ENCODE peak calls at places on chromosome 20, in five cellular contexts. A is lower lobe of right lung, T is HCT116, U is heart left ventricle, W is suprapubic skin. L is an unnamed sample.
A peak's percentile ranks its signal among the peaks of the same experiment; 100 is the strongest.

GRCh38 chr20:21103582-21104465 is 2.3 kb downstream of the LINC00237 start:
- DNase-seq in W (no peak), U (no peak), A (no peak), T (no peak), L (no peak)

GRCh38 chr20:23637282-23638221 is at the start of gene CST3:
- DNase-seq in W (peak; percentile 95), T (peak; percentile 68), U (peak; percentile 93), A (peak; percentile 94), L (peak; percentile 91)

GRCh38 chr20:57223648-57224489 is 42.6 kb downstream of the BMP7 start:
- DNase-seq in U (no peak), A (no peak), T (no peak), W (no peak), L (peak; percentile 31)

GRCh38 chr20:43916073-43916874 is 1.6 kb downstream of the TOX2 start:
- DNase-seq in T (no peak), A (no peak), W (no peak), U (no peak), L (no peak)

GRCh38 chr20:59576216-59576953 is 28.0 kb upstream of the PHACTR3 start:
- DNase-seq in W (peak; percentile 66), T (no peak), U (no peak), A (no peak), L (no peak)

GRCh38 chr20:4581838-4582237 is 139.9 kb upstream of the PRND start:
- DNase-seq in T (no peak), U (no peak), W (no peak), A (no peak), L (no peak)

GRCh38 chr20:11168026-11168425 is 494.2 kb upstream of the JAG1 start:
- DNase-seq in W (no peak), A (no peak), T (no peak), U (no peak), L (no peak)

GRCh38 chr20:53099851-53100250 is 127.7 kb downstream of the TSHZ2 start:
- DNase-seq in T (no peak), A (no peak), W (no peak), U (no peak), L (no peak)

GRCh38 chr20:1323830-1324597 is 4.9 kb downstream of the SDCBP2 start:
- DNase-seq in A (no peak), T (no peak), U (no peak), W (peak; percentile 53), L (peak; percentile 21)

GRCh38 chr20:12984863-12985262 is 23.9 kb upstream of the SPTLC3 start:
- DNase-seq in U (no peak), T (no peak), W (no peak), A (no peak), L (no peak)

GRCh38 chr20:35171753-35172433 is at the start of gene PROCR:
- DNase-seq in A (peak; percentile 82), U (peak; percentile 88), W (peak; percentile 92), T (peak; percentile 92), L (peak; percentile 91)

GRCh38 chr20:4545526-4545925 is 176.2 kb upstream of the PRND start:
- DNase-seq in W (no peak), T (no peak), A (no peak), U (no peak), L (no peak)

GRCh38 chr20:46118481-46119020 is 437 bp downstream of the CD40 start:
- DNase-seq in W (peak; percentile 45), T (no peak), A (peak; percentile 61), U (peak; percentile 49), L (peak; percentile 61)

GRCh38 chr20:56157530-56158203 is 90.9 kb upstream of the MC3R start:
- DNase-seq in W (no peak), A (no peak), T (no peak), U (no peak), L (no peak)

GRCh38 chr20:10445758-10446157 is 10.7 kb downstream of the SLX4IP start:
- DNase-seq in U (no peak), A (no peak), T (no peak), W (no peak), L (no peak)

GRCh38 chr20:12966468-12967085 is 42.2 kb upstream of the SPTLC3 start:
- DNase-seq in A (no peak), U (no peak), T (no peak), W (no peak), L (no peak)

GRCh38 chr20:61587910-61588309 is 335.8 kb downstream of the CDH4 start:
- DNase-seq in W (no peak), T (no peak), U (no peak), A (no peak), L (no peak)

GRCh38 chr20:32227316-32227715 is 19.6 kb downstream of the POFUT1 start:
- DNase-seq in T (no peak), U (no peak), W (no peak), A (no peak), L (no peak)
- H3K36me3 ChIP-seq in T (peaks cover 17% of the 10 kb centered on the region), U (peaks cover 82% of the 10 kb centered on the region), W (peaks cover 69% of the 10 kb centered on the region), A (peaks cover 70% of the 10 kb centered on the region), L (no peaks in the 10 kb centered on the region)

GRCh38 chr20:6036213-6036612 is 17.6 kb downstream of the LRRN4 start:
- DNase-seq in W (no peak), T (no peak), U (no peak), A (no peak), L (no peak)
- H3K36me3 ChIP-seq in W (peaks cover 69% of the 10 kb centered on the region), T (peaks cover 33% of the 10 kb centered on the region), U (peaks cover 86% of the 10 kb centered on the region), A (peaks cover 94% of the 10 kb centered on the region), L (no peaks in the 10 kb centered on the region)

GRCh38 chr20:36861875-36862801 is 13.8 kb upstream of the TLDC2 start:
- DNase-seq in A (peak; percentile 77), W (peak; percentile 93), T (peak; percentile 42), U (peak; percentile 91), L (peak; percentile 90)
- H3K36me3 ChIP-seq in A (peaks cover 5% of the 10 kb centered on the region), W (peaks cover 4% of the 10 kb centered on the region), T (no peaks in the 10 kb centered on the region), U (peaks cover 5% of the 10 kb centered on the region), L (no peaks in the 10 kb centered on the region)

GRCh38 chr20:17946040-17946439 is 22.6 kb downstream of the SNX5 start:
- DNase-seq in T (no peak), W (no peak), U (no peak), A (no peak), L (no peak)
- H3K36me3 ChIP-seq in T (peaks cover 93% of the 10 kb centered on the region), W (peaks cover 99% of the 10 kb centered on the region), U (peaks cover 100% of the 10 kb centered on the region), A (peaks cover 100% of the 10 kb centered on the region), L (no peaks in the 10 kb centered on the region)

GRCh38 chr20:63595416-63596127 is 21.5 kb upstream of the HELZ2 start:
- DNase-seq in W (no peak), U (no peak), A (peak; percentile 42), T (no peak), L (no peak)
- H3K36me3 ChIP-seq in W (peaks cover 60% of the 10 kb centered on the region), U (peaks cover 77% of the 10 kb centered on the region), A (peaks cover 86% of the 10 kb centered on the region), T (no peaks in the 10 kb centered on the region), L (no peaks in the 10 kb centered on the region)

GRCh38 chr20:36791862-36792261 is 18.3 kb upstream of the DSN1 start:
- DNase-seq in T (no peak), W (no peak), A (no peak), U (no peak), L (no peak)
- H3K36me3 ChIP-seq in T (peaks cover 18% of the 10 kb centered on the region), W (peaks cover 66% of the 10 kb centered on the region), A (peaks cover 76% of the 10 kb centered on the region), U (peaks cover 86% of the 10 kb centered on the region), L (no peaks in the 10 kb centered on the region)

DNA sequence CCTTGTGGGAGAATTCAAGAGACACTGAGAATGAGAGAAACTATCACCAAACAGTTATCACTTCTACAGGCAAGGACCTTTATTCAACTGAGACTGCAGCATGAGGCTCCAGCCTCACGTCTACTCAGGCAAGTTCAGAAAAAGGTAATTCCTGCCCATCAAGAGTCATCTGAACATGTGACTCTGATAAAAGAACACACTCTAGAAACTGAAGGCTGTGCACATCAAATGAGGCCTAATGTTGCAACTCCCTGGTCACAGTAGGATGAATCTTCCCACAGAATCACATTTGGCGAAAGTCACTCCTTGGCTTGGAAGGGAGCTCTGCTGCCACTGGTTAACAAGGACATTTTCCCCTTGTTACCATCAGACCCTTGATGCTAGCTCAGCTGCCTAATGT is 71.2 kb upstream of the EMILIN3 start:
- DNase-seq in W (no peak), T (no peak), U (no peak), A (no peak), L (no peak)
- H3K36me3 ChIP-seq in W (peaks cover 70% of the 10 kb centered on the region), T (no peaks in the 10 kb centered on the region), U (peaks cover 93% of the 10 kb centered on the region), A (peaks cover 91% of the 10 kb centered on the region), L (no peaks in the 10 kb centered on the region)

GRCh38 chr20:47524385-47524784 is 22.7 kb downstream of the NCOA3 start:
- DNase-seq in W (no peak), U (no peak), A (no peak), T (no peak), L (no peak)
- H3K36me3 ChIP-seq in W (peaks cover 10% of the 10 kb centered on the region), U (no peaks in the 10 kb centered on the region), A (peaks cover 9% of the 10 kb centered on the region), T (peaks cover 7% of the 10 kb centered on the region), L (no peaks in the 10 kb centered on the region)

L was measured in uterus.